ENCODE peak calls at places on chromosomes 16 and 17, in nine cellular contexts. One of them, this sample, is unnamed.

GRCh38 chr17:45132569-45133463 is 501 bp upstream of the PLCD3 start:
- DNase-seq in IMR-90: peak
- DNase-seq in NB4: peak
- DNase-seq in Calu3: peak
- DNase-seq in lower lobe of right lung: peak
- DNase-seq in progenitor cell of endocrine pancreas: peak
- DNase-seq in CD8-positive, alpha-beta T cell: peak
- DNase-seq in choroid plexus epithelial cell: peak
- DNase-seq in WTC11: peak
- DNase-seq in this sample: peak

GRCh38 chr17:54901230-54901847 is 687 bp downstream of the TOM1L1 start:
- DNase-seq in IMR-90: peak
- DNase-seq in NB4: no peak
- DNase-seq in Calu3: peak
- DNase-seq in lower lobe of right lung: no peak
- DNase-seq in progenitor cell of endocrine pancreas: no peak
- DNase-seq in CD8-positive, alpha-beta T cell: no peak
- DNase-seq in choroid plexus epithelial cell: no peak
- DNase-seq in WTC11: no peak
- DNase-seq in this sample: peak

GRCh38 chr17:45739786-45740185 is 44.3 kb upstream of the CRHR1 start:
- DNase-seq in IMR-90: no peak
- DNase-seq in NB4: no peak
- DNase-seq in Calu3: peak
- DNase-seq in lower lobe of right lung: peak
- DNase-seq in progenitor cell of endocrine pancreas: no peak
- DNase-seq in CD8-positive, alpha-beta T cell: no peak
- DNase-seq in choroid plexus epithelial cell: no peak
- DNase-seq in WTC11: peak
- DNase-seq in this sample: no peak

GRCh38 chr17:66855204-66855603 is 20.3 kb downstream of the CACNG5 start:
- DNase-seq in IMR-90: no peak
- DNase-seq in NB4: peak
- DNase-seq in Calu3: peak
- DNase-seq in lower lobe of right lung: no peak
- DNase-seq in progenitor cell of endocrine pancreas: no peak
- DNase-seq in CD8-positive, alpha-beta T cell: peak
- DNase-seq in choroid plexus epithelial cell: no peak
- DNase-seq in WTC11: peak
- DNase-seq in this sample: no peak

GRCh38 chr16:55030944-55031343 is 100.3 kb downstream of the IRX5 start:
- DNase-seq in IMR-90: no peak
- DNase-seq in NB4: no peak
- DNase-seq in Calu3: no peak
- DNase-seq in lower lobe of right lung: no peak
- DNase-seq in progenitor cell of endocrine pancreas: no peak
- DNase-seq in CD8-positive, alpha-beta T cell: no peak
- DNase-seq in choroid plexus epithelial cell: no peak
- DNase-seq in WTC11: no peak
- DNase-seq in this sample: no peak

GRCh38 chr17:29593546-29594440 is 861 bp downstream of the ANKRD13B start:
- DNase-seq in IMR-90: peak
- DNase-seq in NB4: peak
- DNase-seq in Calu3: peak
- DNase-seq in lower lobe of right lung: peak
- DNase-seq in progenitor cell of endocrine pancreas: no peak
- DNase-seq in CD8-positive, alpha-beta T cell: peak
- DNase-seq in choroid plexus epithelial cell: peak
- DNase-seq in WTC11: peak
- DNase-seq in this sample: no peak

GRCh38 chr17:78793415-78793814 is 11.3 kb upstream of the CYTH1 start:
- DNase-seq in IMR-90: no peak
- DNase-seq in NB4: no peak
- DNase-seq in Calu3: no peak
- DNase-seq in lower lobe of right lung: peak
- DNase-seq in progenitor cell of endocrine pancreas: no peak
- DNase-seq in CD8-positive, alpha-beta T cell: no peak
- DNase-seq in choroid plexus epithelial cell: no peak
- DNase-seq in WTC11: no peak
- DNase-seq in this sample: no peak

GRCh38 chr17:9937901-9938300 is 32.8 kb upstream of the RCVRN start:
- DNase-seq in IMR-90: no peak
- DNase-seq in NB4: peak
- DNase-seq in Calu3: no peak
- DNase-seq in lower lobe of right lung: no peak
- DNase-seq in progenitor cell of endocrine pancreas: no peak
- DNase-seq in CD8-positive, alpha-beta T cell: no peak
- DNase-seq in choroid plexus epithelial cell: no peak
- DNase-seq in WTC11: no peak
- DNase-seq in this sample: peak

GRCh38 chr17:33893192-33893591 is 361.9 kb upstream of the CCL2 start:
- DNase-seq in IMR-90: no peak
- DNase-seq in NB4: no peak
- DNase-seq in Calu3: no peak
- DNase-seq in lower lobe of right lung: no peak
- DNase-seq in progenitor cell of endocrine pancreas: no peak
- DNase-seq in CD8-positive, alpha-beta T cell: no peak
- DNase-seq in choroid plexus epithelial cell: no peak
- DNase-seq in WTC11: no peak
- DNase-seq in this sample: no peak

GRCh38 chr16:72997141-72997542 is 50.8 kb downstream of the ZFHX3 start:
- DNase-seq in IMR-90: peak
- DNase-seq in NB4: peak
- DNase-seq in Calu3: peak
- DNase-seq in lower lobe of right lung: no peak
- DNase-seq in progenitor cell of endocrine pancreas: no peak
- DNase-seq in CD8-positive, alpha-beta T cell: no peak
- DNase-seq in choroid plexus epithelial cell: peak
- DNase-seq in WTC11: no peak
- DNase-seq in this sample: peak

GRCh38 chr17:27569257-27569722 is 61.7 kb upstream of the LGALS9 start:
- DNase-seq in IMR-90: peak
- DNase-seq in NB4: peak
- DNase-seq in Calu3: peak
- DNase-seq in lower lobe of right lung: peak
- DNase-seq in progenitor cell of endocrine pancreas: no peak
- DNase-seq in CD8-positive, alpha-beta T cell: peak
- DNase-seq in choroid plexus epithelial cell: no peak
- DNase-seq in WTC11: peak
- DNase-seq in this sample: no peak

DNA sequence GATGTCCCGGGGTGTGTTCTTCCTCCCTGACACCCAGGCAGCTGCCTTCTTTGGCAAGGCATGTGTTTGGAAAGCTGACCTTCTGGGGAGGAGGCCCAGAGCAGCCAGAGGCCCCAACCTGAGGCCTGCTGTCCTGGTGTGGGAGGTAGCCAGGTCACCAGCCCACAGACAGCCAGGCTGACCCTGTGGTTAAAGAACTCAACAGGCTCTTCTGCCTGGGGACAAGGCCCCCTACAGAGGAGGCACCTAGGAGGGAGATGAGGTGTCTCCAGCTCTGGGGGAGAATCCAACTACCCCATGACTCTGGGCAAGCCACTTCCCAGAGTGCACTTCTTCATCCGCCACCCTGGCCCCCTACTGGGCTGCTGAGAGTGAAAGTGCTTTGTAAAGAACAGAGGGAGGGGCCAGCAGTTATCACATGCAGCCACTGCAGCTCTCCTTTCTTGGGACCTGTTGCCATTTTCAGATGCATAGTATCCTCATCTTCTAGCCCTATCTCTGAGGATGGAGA is 13.1 kb upstream of the SREBF1 start:
- DNase-seq in IMR-90: peak
- DNase-seq in NB4: peak
- DNase-seq in Calu3: no peak
- DNase-seq in lower lobe of right lung: peak
- DNase-seq in progenitor cell of endocrine pancreas: no peak
- DNase-seq in CD8-positive, alpha-beta T cell: peak
- DNase-seq in choroid plexus epithelial cell: peak
- DNase-seq in WTC11: no peak
- DNase-seq in this sample: peak
- TF ChIP-seq CTCF in IMR-90: peak
- TF ChIP-seq CTCF in NB4: peak
- TF ChIP-seq CTCF in Calu3: no peak
- TF ChIP-seq CTCF in lower lobe of right lung: peak
- TF ChIP-seq CTCF in progenitor cell of endocrine pancreas: peak
- TF ChIP-seq CTCF in CD8-positive, alpha-beta T cell: no peak
- TF ChIP-seq CTCF in choroid plexus epithelial cell: peak
- TF ChIP-seq CTCF in WTC11: no peak
- TF ChIP-seq CTCF in this sample: peak

GRCh38 chr17:72797142-72797541 is 295.3 kb downstream of the SLC39A11 start:
- DNase-seq in IMR-90: no peak
- DNase-seq in NB4: no peak
- DNase-seq in Calu3: no peak
- DNase-seq in lower lobe of right lung: no peak
- DNase-seq in progenitor cell of endocrine pancreas: no peak
- DNase-seq in CD8-positive, alpha-beta T cell: no peak
- DNase-seq in choroid plexus epithelial cell: no peak
- DNase-seq in WTC11: no peak
- DNase-seq in this sample: no peak
- TF ChIP-seq CTCF in IMR-90: no peak
- TF ChIP-seq CTCF in NB4: no peak
- TF ChIP-seq CTCF in Calu3: no peak
- TF ChIP-seq CTCF in lower lobe of right lung: no peak
- TF ChIP-seq CTCF in progenitor cell of endocrine pancreas: no peak
- TF ChIP-seq CTCF in CD8-positive, alpha-beta T cell: no peak
- TF ChIP-seq CTCF in choroid plexus epithelial cell: no peak
- TF ChIP-seq CTCF in WTC11: no peak
- TF ChIP-seq CTCF in this sample: no peak

GRCh38 chr17:72447251-72447640 is 326.4 kb downstream of the SOX9 start:
- DNase-seq in IMR-90: no peak
- DNase-seq in NB4: no peak
- DNase-seq in Calu3: no peak
- DNase-seq in lower lobe of right lung: no peak
- DNase-seq in progenitor cell of endocrine pancreas: no peak
- DNase-seq in CD8-positive, alpha-beta T cell: no peak
- DNase-seq in choroid plexus epithelial cell: no peak
- DNase-seq in WTC11: no peak
- DNase-seq in this sample: no peak

GRCh38 chr17:72446118-72446517 is 325.3 kb downstream of the SOX9 start:
- DNase-seq in IMR-90: no peak
- DNase-seq in NB4: no peak
- DNase-seq in Calu3: no peak
- DNase-seq in lower lobe of right lung: no peak
- DNase-seq in progenitor cell of endocrine pancreas: no peak
- DNase-seq in CD8-positive, alpha-beta T cell: no peak
- DNase-seq in choroid plexus epithelial cell: no peak
- DNase-seq in WTC11: no peak
- DNase-seq in this sample: no peak

GRCh38 chr17:72448019-72448418 is 327.2 kb downstream of the SOX9 start:
- DNase-seq in IMR-90: no peak
- DNase-seq in NB4: no peak
- DNase-seq in Calu3: no peak
- DNase-seq in lower lobe of right lung: no peak
- DNase-seq in progenitor cell of endocrine pancreas: no peak
- DNase-seq in CD8-positive, alpha-beta T cell: no peak
- DNase-seq in choroid plexus epithelial cell: no peak
- DNase-seq in WTC11: no peak
- DNase-seq in this sample: no peak

GRCh38 chr17:72445055-72445991 is 324.5 kb downstream of the SOX9 start:
- DNase-seq in IMR-90: no peak
- DNase-seq in NB4: no peak
- DNase-seq in Calu3: no peak
- DNase-seq in lower lobe of right lung: no peak
- DNase-seq in progenitor cell of endocrine pancreas: no peak
- DNase-seq in CD8-positive, alpha-beta T cell: no peak
- DNase-seq in choroid plexus epithelial cell: no peak
- DNase-seq in WTC11: no peak
- DNase-seq in this sample: no peak

DNA sequence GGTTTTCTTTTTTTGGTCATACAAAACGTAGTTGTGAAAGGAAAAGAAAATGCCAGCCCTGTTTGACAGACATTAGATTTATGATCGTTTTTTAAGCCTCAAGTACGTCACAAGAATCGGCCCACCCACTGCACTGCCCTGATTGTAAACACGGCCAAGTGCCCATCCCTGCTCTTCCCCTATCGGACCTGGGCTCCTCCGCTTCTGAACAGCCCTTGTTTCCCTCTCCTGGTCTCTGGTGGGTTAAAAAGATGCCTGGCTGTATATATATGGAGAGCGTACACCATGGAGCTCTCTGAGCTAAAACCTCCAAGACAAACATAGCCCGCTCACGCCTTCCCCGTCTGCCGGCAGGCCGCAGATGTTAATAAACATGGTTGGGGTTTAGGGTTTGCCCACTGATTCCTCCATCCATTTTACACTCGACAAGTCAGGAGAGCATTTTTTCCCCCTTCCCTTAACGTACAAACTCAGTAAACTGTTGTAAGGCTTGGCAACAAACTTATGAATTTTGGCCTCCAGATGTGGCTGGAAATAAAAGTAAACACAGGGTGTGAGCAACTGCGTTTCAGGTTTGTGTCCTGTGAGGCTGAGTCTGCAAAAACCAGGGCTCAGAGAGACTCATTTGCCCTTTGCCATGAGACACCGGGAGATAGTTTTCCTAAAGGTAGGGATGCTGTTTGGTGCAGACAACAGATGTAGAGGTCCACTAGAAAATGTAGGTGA is 325.9 kb downstream of the SOX9 start:
- DNase-seq in IMR-90: peak
- DNase-seq in NB4: no peak
- DNase-seq in Calu3: no peak
- DNase-seq in lower lobe of right lung: no peak
- DNase-seq in progenitor cell of endocrine pancreas: no peak
- DNase-seq in CD8-positive, alpha-beta T cell: no peak
- DNase-seq in choroid plexus epithelial cell: peak
- DNase-seq in WTC11: no peak
- DNase-seq in this sample: no peak
- TF ChIP-seq CTCF in IMR-90: no peak
- TF ChIP-seq CTCF in NB4: no peak
- TF ChIP-seq CTCF in Calu3: no peak
- TF ChIP-seq CTCF in lower lobe of right lung: no peak
- TF ChIP-seq CTCF in progenitor cell of endocrine pancreas: no peak
- TF ChIP-seq CTCF in CD8-positive, alpha-beta T cell: no peak
- TF ChIP-seq CTCF in choroid plexus epithelial cell: no peak
- TF ChIP-seq CTCF in WTC11: no peak
- TF ChIP-seq CTCF in this sample: no peak

DNA sequence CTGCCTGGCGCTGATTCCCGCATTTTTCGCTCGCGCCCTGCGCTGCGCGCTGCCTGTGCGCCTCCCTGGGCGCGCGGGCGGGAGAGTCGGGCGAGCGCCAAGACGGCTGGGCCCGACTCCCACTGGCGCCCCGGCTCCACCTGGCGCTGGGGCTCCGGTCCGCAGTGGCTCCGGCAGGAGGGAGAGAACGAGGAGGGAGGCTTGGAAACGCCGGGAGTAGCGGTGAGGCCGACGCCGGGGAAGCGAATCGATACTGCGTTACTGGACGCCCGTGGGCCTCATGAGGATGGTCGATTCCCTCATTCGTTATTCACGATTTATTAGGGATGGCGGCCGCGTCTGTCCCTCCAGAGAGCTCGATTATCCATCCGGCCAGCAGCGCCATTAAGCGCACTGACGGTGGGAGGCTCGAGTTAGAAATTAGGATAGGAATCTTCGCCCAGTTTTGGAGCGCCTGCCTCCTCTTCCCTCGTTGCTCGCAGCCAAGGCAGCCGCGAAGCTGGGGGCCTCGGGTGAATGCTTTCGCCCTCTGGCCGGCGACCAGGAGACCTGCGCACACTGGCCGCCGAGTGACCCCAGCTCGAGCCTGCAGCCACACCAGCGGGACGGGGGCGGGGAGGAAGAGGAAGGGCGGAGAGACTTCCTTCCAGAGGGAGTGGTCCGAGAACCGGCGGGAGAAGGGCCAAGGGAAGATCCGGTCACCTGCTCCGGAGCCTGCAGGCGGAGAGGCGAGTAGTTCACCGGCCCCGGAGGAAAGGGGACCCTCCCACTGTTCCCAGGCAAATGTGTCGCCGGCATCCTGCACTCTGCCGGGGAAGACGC is 1.3 kb upstream of the PCGF2 start:
- DNase-seq in IMR-90: peak
- DNase-seq in NB4: no peak
- DNase-seq in Calu3: peak
- DNase-seq in lower lobe of right lung: peak
- DNase-seq in progenitor cell of endocrine pancreas: peak
- DNase-seq in CD8-positive, alpha-beta T cell: no peak
- DNase-seq in choroid plexus epithelial cell: peak
- DNase-seq in WTC11: peak
- DNase-seq in this sample: peak
- TF ChIP-seq CTCF in IMR-90: no peak
- TF ChIP-seq CTCF in NB4: no peak
- TF ChIP-seq CTCF in Calu3: no peak
- TF ChIP-seq CTCF in lower lobe of right lung: peak
- TF ChIP-seq CTCF in progenitor cell of endocrine pancreas: no peak
- TF ChIP-seq CTCF in CD8-positive, alpha-beta T cell: no peak
- TF ChIP-seq CTCF in choroid plexus epithelial cell: no peak
- TF ChIP-seq CTCF in WTC11: no peak
- TF ChIP-seq CTCF in this sample: no peak

This sample was measured in fibroblast of mammary gland.